ENCODE peak calls at places on chromosomes 4 and X, in ten cellular contexts. One of them, this sample, is unnamed.

GRCh38 chr4:189355590-189355989 is 585.1 kb upstream of the FRG1 start:
- DNase-seq in GM03348: no peak
- DNase-seq in neural progenitor cell: no peak
- DNase-seq in stimulated activated CD4-positive, alpha-beta T cell treated with anti-CD3 and anti-CD28 coated beads, Interleukin-2, amount 100 ng/mL, for 24 hours: no peak
- DNase-seq in ecto neural progenitor cell: no peak
- DNase-seq in fibroblast of pulmonary artery: no peak
- DNase-seq in COR-L47: no peak
- DNase-seq in activated CD4-positive, alpha-beta T cell treated with anti-CD3 and anti-CD28 coated beads, Interleukin-2, amount 50 U/mL, for 24 hours: no peak
- DNase-seq in sciatic nerve: no peak
- DNase-seq in left ventricle myocardium inferior: no peak
- DNase-seq in this sample: no peak

GRCh38 chr4:128810331-128810870 is 901 bp downstream of the JADE1 start:
- DNase-seq in activated CD4-positive, alpha-beta T cell treated with anti-CD3 and anti-CD28 coated beads, Interleukin-2, amount 50 U/mL, for 24 hours: peak
- DNase-seq in ecto neural progenitor cell: no peak
- DNase-seq in COR-L47: peak
- DNase-seq in GM03348: peak
- DNase-seq in neural progenitor cell: peak
- DNase-seq in fibroblast of pulmonary artery: peak
- DNase-seq in stimulated activated CD4-positive, alpha-beta T cell treated with anti-CD3 and anti-CD28 coated beads, Interleukin-2, amount 100 ng/mL, for 24 hours: peak
- DNase-seq in sciatic nerve: no peak
- DNase-seq in left ventricle myocardium inferior: peak
- DNase-seq in this sample: peak

GRCh38 chrX:39972340-39972739 is 125.4 kb downstream of the BCOR start:
- DNase-seq in neural progenitor cell: no peak
- DNase-seq in fibroblast of pulmonary artery: peak
- DNase-seq in activated CD4-positive, alpha-beta T cell treated with anti-CD3 and anti-CD28 coated beads, Interleukin-2, amount 50 U/mL, for 24 hours: no peak
- DNase-seq in left ventricle myocardium inferior: no peak
- DNase-seq in sciatic nerve: no peak
- DNase-seq in stimulated activated CD4-positive, alpha-beta T cell treated with anti-CD3 and anti-CD28 coated beads, Interleukin-2, amount 100 ng/mL, for 24 hours: no peak
- DNase-seq in COR-L47: no peak
- DNase-seq in ecto neural progenitor cell: no peak
- DNase-seq in GM03348: peak
- DNase-seq in this sample: no peak

GRCh38 chr4:16043820-16044554 is 39.8 kb downstream of the PROM1 start:
- DNase-seq in sciatic nerve: no peak
- DNase-seq in neural progenitor cell: no peak
- DNase-seq in left ventricle myocardium inferior: no peak
- DNase-seq in fibroblast of pulmonary artery: no peak
- DNase-seq in stimulated activated CD4-positive, alpha-beta T cell treated with anti-CD3 and anti-CD28 coated beads, Interleukin-2, amount 100 ng/mL, for 24 hours: no peak
- DNase-seq in GM03348: no peak
- DNase-seq in COR-L47: no peak
- DNase-seq in activated CD4-positive, alpha-beta T cell treated with anti-CD3 and anti-CD28 coated beads, Interleukin-2, amount 50 U/mL, for 24 hours: no peak
- DNase-seq in ecto neural progenitor cell: no peak
- DNase-seq in this sample: no peak

GRCh38 chrX:84046403-84046984 is 141.5 kb downstream of the RPS6KA6 start:
- DNase-seq in stimulated activated CD4-positive, alpha-beta T cell treated with anti-CD3 and anti-CD28 coated beads, Interleukin-2, amount 100 ng/mL, for 24 hours: no peak
- DNase-seq in ecto neural progenitor cell: no peak
- DNase-seq in COR-L47: peak
- DNase-seq in GM03348: peak
- DNase-seq in fibroblast of pulmonary artery: peak
- DNase-seq in left ventricle myocardium inferior: no peak
- DNase-seq in activated CD4-positive, alpha-beta T cell treated with anti-CD3 and anti-CD28 coated beads, Interleukin-2, amount 50 U/mL, for 24 hours: peak
- DNase-seq in sciatic nerve: no peak
- DNase-seq in neural progenitor cell: peak
- DNase-seq in this sample: no peak

GRCh38 chrX:119475389-119476101 is 7.3 kb downstream of the SLC25A5 start:
- DNase-seq in left ventricle myocardium inferior: no peak
- DNase-seq in activated CD4-positive, alpha-beta T cell treated with anti-CD3 and anti-CD28 coated beads, Interleukin-2, amount 50 U/mL, for 24 hours: no peak
- DNase-seq in COR-L47: no peak
- DNase-seq in fibroblast of pulmonary artery: no peak
- DNase-seq in neural progenitor cell: no peak
- DNase-seq in sciatic nerve: no peak
- DNase-seq in ecto neural progenitor cell: no peak
- DNase-seq in GM03348: no peak
- DNase-seq in stimulated activated CD4-positive, alpha-beta T cell treated with anti-CD3 and anti-CD28 coated beads, Interleukin-2, amount 100 ng/mL, for 24 hours: no peak
- DNase-seq in this sample: no peak

GRCh38 chr4:107734120-107734519 is 14.1 kb upstream of the PAPSS1 start:
- DNase-seq in neural progenitor cell: peak
- DNase-seq in stimulated activated CD4-positive, alpha-beta T cell treated with anti-CD3 and anti-CD28 coated beads, Interleukin-2, amount 100 ng/mL, for 24 hours: no peak
- DNase-seq in ecto neural progenitor cell: peak
- DNase-seq in fibroblast of pulmonary artery: no peak
- DNase-seq in activated CD4-positive, alpha-beta T cell treated with anti-CD3 and anti-CD28 coated beads, Interleukin-2, amount 50 U/mL, for 24 hours: no peak
- DNase-seq in sciatic nerve: no peak
- DNase-seq in left ventricle myocardium inferior: no peak
- DNase-seq in COR-L47: peak
- DNase-seq in GM03348: peak
- DNase-seq in this sample: no peak

GRCh38 chrX:106039920-106040319 is 1.4 kb upstream of the SERPINA7 start:
- DNase-seq in sciatic nerve: no peak
- DNase-seq in COR-L47: no peak
- DNase-seq in fibroblast of pulmonary artery: peak
- DNase-seq in stimulated activated CD4-positive, alpha-beta T cell treated with anti-CD3 and anti-CD28 coated beads, Interleukin-2, amount 100 ng/mL, for 24 hours: no peak
- DNase-seq in left ventricle myocardium inferior: no peak
- DNase-seq in neural progenitor cell: peak
- DNase-seq in activated CD4-positive, alpha-beta T cell treated with anti-CD3 and anti-CD28 coated beads, Interleukin-2, amount 50 U/mL, for 24 hours: no peak
- DNase-seq in ecto neural progenitor cell: no peak
- DNase-seq in GM03348: no peak
- DNase-seq in this sample: no peak

GRCh38 chr4:173014113-173014558 is 154.5 kb upstream of the GALNT7 start:
- DNase-seq in sciatic nerve: no peak
- DNase-seq in neural progenitor cell: peak
- DNase-seq in activated CD4-positive, alpha-beta T cell treated with anti-CD3 and anti-CD28 coated beads, Interleukin-2, amount 50 U/mL, for 24 hours: no peak
- DNase-seq in stimulated activated CD4-positive, alpha-beta T cell treated with anti-CD3 and anti-CD28 coated beads, Interleukin-2, amount 100 ng/mL, for 24 hours: no peak
- DNase-seq in GM03348: peak
- DNase-seq in fibroblast of pulmonary artery: peak
- DNase-seq in ecto neural progenitor cell: peak
- DNase-seq in COR-L47: no peak
- DNase-seq in left ventricle myocardium inferior: peak
- DNase-seq in this sample: no peak

GRCh38 chr4:25113915-25114904 is 46.0 kb downstream of the SEPSECS start:
- DNase-seq in activated CD4-positive, alpha-beta T cell treated with anti-CD3 and anti-CD28 coated beads, Interleukin-2, amount 50 U/mL, for 24 hours: no peak
- DNase-seq in neural progenitor cell: no peak
- DNase-seq in stimulated activated CD4-positive, alpha-beta T cell treated with anti-CD3 and anti-CD28 coated beads, Interleukin-2, amount 100 ng/mL, for 24 hours: no peak
- DNase-seq in GM03348: peak
- DNase-seq in fibroblast of pulmonary artery: peak
- DNase-seq in COR-L47: no peak
- DNase-seq in ecto neural progenitor cell: no peak
- DNase-seq in sciatic nerve: no peak
- DNase-seq in left ventricle myocardium inferior: no peak
- DNase-seq in this sample: no peak

GRCh38 chr4:4585012-4585670 is 43.3 kb upstream of the STX18 start:
- DNase-seq in sciatic nerve: no peak
- DNase-seq in COR-L47: no peak
- DNase-seq in GM03348: peak
- DNase-seq in stimulated activated CD4-positive, alpha-beta T cell treated with anti-CD3 and anti-CD28 coated beads, Interleukin-2, amount 100 ng/mL, for 24 hours: no peak
- DNase-seq in neural progenitor cell: no peak
- DNase-seq in fibroblast of pulmonary artery: peak
- DNase-seq in ecto neural progenitor cell: no peak
- DNase-seq in activated CD4-positive, alpha-beta T cell treated with anti-CD3 and anti-CD28 coated beads, Interleukin-2, amount 50 U/mL, for 24 hours: no peak
- DNase-seq in left ventricle myocardium inferior: no peak
- DNase-seq in this sample: no peak

GRCh38 chrX:40922307-40922706 is 162.9 kb upstream of the USP9X start:
- DNase-seq in left ventricle myocardium inferior: no peak
- DNase-seq in sciatic nerve: no peak
- DNase-seq in COR-L47: no peak
- DNase-seq in ecto neural progenitor cell: no peak
- DNase-seq in GM03348: peak
- DNase-seq in fibroblast of pulmonary artery: peak
- DNase-seq in neural progenitor cell: peak
- DNase-seq in activated CD4-positive, alpha-beta T cell treated with anti-CD3 and anti-CD28 coated beads, Interleukin-2, amount 50 U/mL, for 24 hours: no peak
- DNase-seq in stimulated activated CD4-positive, alpha-beta T cell treated with anti-CD3 and anti-CD28 coated beads, Interleukin-2, amount 100 ng/mL, for 24 hours: no peak
- DNase-seq in this sample: no peak

GRCh38 chr4:3766207-3766790 is at the start of gene ADRA2C:
- DNase-seq in neural progenitor cell: peak
- DNase-seq in GM03348: peak
- DNase-seq in left ventricle myocardium inferior: no peak
- DNase-seq in ecto neural progenitor cell: peak
- DNase-seq in activated CD4-positive, alpha-beta T cell treated with anti-CD3 and anti-CD28 coated beads, Interleukin-2, amount 50 U/mL, for 24 hours: no peak
- DNase-seq in stimulated activated CD4-positive, alpha-beta T cell treated with anti-CD3 and anti-CD28 coated beads, Interleukin-2, amount 100 ng/mL, for 24 hours: no peak
- DNase-seq in fibroblast of pulmonary artery: no peak
- DNase-seq in COR-L47: peak
- DNase-seq in sciatic nerve: no peak
- DNase-seq in this sample: no peak

GRCh38 chr4:105440890-105441289 is 33.0 kb downstream of the PPA2 start:
- DNase-seq in COR-L47: no peak
- DNase-seq in ecto neural progenitor cell: no peak
- DNase-seq in neural progenitor cell: no peak
- DNase-seq in left ventricle myocardium inferior: no peak
- DNase-seq in stimulated activated CD4-positive, alpha-beta T cell treated with anti-CD3 and anti-CD28 coated beads, Interleukin-2, amount 100 ng/mL, for 24 hours: no peak
- DNase-seq in activated CD4-positive, alpha-beta T cell treated with anti-CD3 and anti-CD28 coated beads, Interleukin-2, amount 50 U/mL, for 24 hours: no peak
- DNase-seq in sciatic nerve: no peak
- DNase-seq in fibroblast of pulmonary artery: no peak
- DNase-seq in GM03348: no peak
- DNase-seq in this sample: no peak

GRCh38 chrX:23784487-23785301 is 1.7 kb downstream of the SAT1 start:
- DNase-seq in left ventricle myocardium inferior: no peak
- DNase-seq in sciatic nerve: no peak
- DNase-seq in activated CD4-positive, alpha-beta T cell treated with anti-CD3 and anti-CD28 coated beads, Interleukin-2, amount 50 U/mL, for 24 hours: no peak
- DNase-seq in COR-L47: no peak
- DNase-seq in neural progenitor cell: no peak
- DNase-seq in fibroblast of pulmonary artery: peak
- DNase-seq in ecto neural progenitor cell: no peak
- DNase-seq in stimulated activated CD4-positive, alpha-beta T cell treated with anti-CD3 and anti-CD28 coated beads, Interleukin-2, amount 100 ng/mL, for 24 hours: no peak
- DNase-seq in GM03348: peak
- DNase-seq in this sample: no peak

GRCh38 chr4:28675582-28675981 is 1814.9 kb downstream of the STIM2 start:
- DNase-seq in GM03348: no peak
- DNase-seq in activated CD4-positive, alpha-beta T cell treated with anti-CD3 and anti-CD28 coated beads, Interleukin-2, amount 50 U/mL, for 24 hours: no peak
- DNase-seq in sciatic nerve: no peak
- DNase-seq in neural progenitor cell: no peak
- DNase-seq in ecto neural progenitor cell: no peak
- DNase-seq in COR-L47: no peak
- DNase-seq in stimulated activated CD4-positive, alpha-beta T cell treated with anti-CD3 and anti-CD28 coated beads, Interleukin-2, amount 100 ng/mL, for 24 hours: no peak
- DNase-seq in fibroblast of pulmonary artery: no peak
- DNase-seq in left ventricle myocardium inferior: no peak
- DNase-seq in this sample: no peak

GRCh38 chr4:25908491-25908901 is 5.5 kb upstream of the SMIM20 start:
- DNase-seq in sciatic nerve: no peak
- DNase-seq in fibroblast of pulmonary artery: peak
- DNase-seq in activated CD4-positive, alpha-beta T cell treated with anti-CD3 and anti-CD28 coated beads, Interleukin-2, amount 50 U/mL, for 24 hours: no peak
- DNase-seq in neural progenitor cell: no peak
- DNase-seq in GM03348: peak
- DNase-seq in ecto neural progenitor cell: no peak
- DNase-seq in stimulated activated CD4-positive, alpha-beta T cell treated with anti-CD3 and anti-CD28 coated beads, Interleukin-2, amount 100 ng/mL, for 24 hours: no peak
- DNase-seq in left ventricle myocardium inferior: no peak
- DNase-seq in COR-L47: no peak
- DNase-seq in this sample: no peak

This sample was measured in activated CD8-positive, alpha-beta memory T cell treated with anti-CD3 and anti-CD28 coated beads, Interleukin-2, amount 50 U/mL, for 4 hours.